ENCODE peak calls at places on chromosomes 16 and 17, in four cellular contexts. M, E, O and Q are unnamed samples.

GRCh38 chr16:85735225-85735722 is 15.6 kb downstream of the C16orf74 start:
- DNase-seq in O (no peak), M (no peak), E (peak; percentile 71), Q (no peak)

GRCh38 chr17:74165811-74166365 is 37.6 kb upstream of the RPL38 start:
- DNase-seq in O (no peak), E (no peak), M (no peak), Q (no peak)

GRCh38 chr17:55023626-55024025 is 55.1 kb downstream of the STXBP4 start:
- DNase-seq in E (no peak), O (no peak), M (no peak), Q (no peak)

GRCh38 chr17:57672205-57672632 is 72.9 kb downstream of the CCDC182 start:
- DNase-seq in M (no peak), O (peak; percentile 66), E (no peak), Q (no peak)

GRCh38 chr17:27419156-27419555 is 37.1 kb upstream of the KSR1 start:
- DNase-seq in O (no peak), M (no peak), E (peak; percentile 37), Q (no peak)

GRCh38 chr17:36687736-36688135 is 86.4 kb downstream of the MRM1 start:
- DNase-seq in M (no peak), E (no peak), O (no peak), Q (no peak)

GRCh38 chr17:74738051-74738996 is 1.3 kb downstream of the RAB37 start:
- DNase-seq in E (peak; percentile 89), M (no peak), O (no peak), Q (peak; percentile 13)

GRCh38 chr17:65362826-65363225 is 198.6 kb downstream of the AXIN2 start:
- DNase-seq in E (no peak), O (peak; percentile 3), M (no peak), Q (no peak)

GRCh38 chr16:65576631-65577030 is 454.8 kb upstream of the CDH11 start:
- DNase-seq in O (no peak), M (no peak), E (no peak), Q (no peak)

GRCh38 chr16:59154295-59154694 is 420.2 kb upstream of the GOT2 start:
- DNase-seq in E (no peak), O (no peak), M (no peak), Q (no peak)

GRCh38 chr17:16973760-16974540 is 2.0 kb upstream of the TNFRSF13B start:
- DNase-seq in O (no peak), M (no peak), E (no peak), Q (no peak)

GRCh38 chr17:32783602-32784001 is 93.3 kb downstream of the MYO1D start:
- DNase-seq in M (peak; percentile 27), O (peak; percentile 76), E (no peak), Q (peak; percentile 29)

GRCh38 chr16:80463303-80463702 is 77.5 kb upstream of the DYNLRB2 start:
- DNase-seq in O (no peak), M (no peak), E (no peak), Q (no peak)

GRCh38 chr17:4968166-4968915 is 724 bp upstream of the SPAG7 start:
- DNase-seq in M (no peak), E (peak; percentile 78), O (no peak), Q (peak; percentile 45)

GRCh38 chr17:41595585-41595984 is 8.9 kb upstream of the KRT14 start:
- DNase-seq in O (no peak), M (no peak), E (no peak), Q (no peak)

GRCh38 chr17:29163563-29163962 is 16.6 kb downstream of the MYO18A start:
- DNase-seq in O (no peak), M (no peak), E (no peak), Q (no peak)

GRCh38 chr16:29852654-29853053 is 10.4 kb downstream of the CDIPT start:
- DNase-seq in M (no peak), E (no peak), O (peak; percentile 91), Q (no peak)

GRCh38 chr17:79874329-79874981 is 35.2 kb upstream of the CBX4 start:
- DNase-seq in M (no peak), O (peak; percentile 26), E (no peak), Q (no peak)

GRCh38 chr16:54284319-54284930 is 2.2 kb downstream of the IRX3 start:
- DNase-seq in E (peak; percentile 54), M (no peak), O (no peak), Q (no peak)

GRCh38 chr16:4309102-4309832 is 6.6 kb upstream of the GLIS2 start:
- DNase-seq in E (no peak), O (no peak), M (no peak), Q (no peak)

GRCh38 chr17:29151567-29151966 is 28.6 kb downstream of the MYO18A start:
- DNase-seq in E (no peak), M (no peak), O (no peak), Q (no peak)

GRCh38 chr16:28003021-28003865 is 60.3 kb downstream of the GSG1L start:
- DNase-seq in O (no peak), E (no peak), M (no peak), Q (no peak)

GRCh38 chr16:89958068-89958467 is 9.5 kb downstream of the DEF8 start:
- DNase-seq in E (no peak), O (peak; percentile 39), M (no peak), Q (no peak)

GRCh38 chr17:41060052-41060604 is at the start of gene KRTAP2-3:
- DNase-seq in E (no peak), O (peak; percentile 92), M (peak; percentile 87), Q (no peak)

GRCh38 chr16:74034862-74035261 is 261.8 kb upstream of the PSMD7 start:
- DNase-seq in E (no peak), O (peak; percentile 18), M (no peak), Q (no peak)

GRCh38 chr17:2853111-2853721 is 57.0 kb downstream of the RAP1GAP2 start:
- DNase-seq in M (no peak), O (peak; percentile 43), E (peak; percentile 77), Q (peak; percentile 51)

GRCh38 chr16:85350973-85351372 is 238.7 kb upstream of the CIBAR2 start:
- DNase-seq in E (no peak), O (peak; percentile 83), M (peak; percentile 92), Q (peak; percentile 84)

GRCh38 chr17:29368926-29369325 is 21.2 kb upstream of the TAOK1 start:
- DNase-seq in E (no peak), O (no peak), M (no peak), Q (no peak)

GRCh38 chr16:17328971-17329370 is 141.8 kb downstream of the XYLT1 start:
- DNase-seq in E (no peak), O (peak; percentile 75), M (no peak), Q (no peak)

GRCh38 chr17:43572368-43572980 is 26.3 kb upstream of the ETV4 start:
- DNase-seq in E (no peak), M (no peak), O (no peak), Q (no peak)

GRCh38 chr17:30323895-30324319 is 9.9 kb downstream of the TMIGD1 start:
- DNase-seq in O (peak; percentile 56), E (peak; percentile 73), M (no peak), Q (no peak)

GRCh38 chr16:55471448-55472097 is 7.4 kb upstream of the MMP2 start:
- DNase-seq in M (peak; percentile 51), O (peak; percentile 90), E (no peak), Q (no peak)

GRCh38 chr17:46013502-46014165 is 14.6 kb downstream of the STH start:
- DNase-seq in E (no peak), O (peak; percentile 57), M (peak; percentile 27), Q (no peak)

GRCh38 chr17:10616502-10617119 is 40.5 kb downstream of the MYH3 start:
- DNase-seq in E (peak; percentile 90), O (peak; percentile 79), M (peak; percentile 33), Q (peak; percentile 39)

GRCh38 chr17:4806420-4806769 is 557 bp upstream of the PLD2 start:
- DNase-seq in M (no peak), O (no peak), E (no peak), Q (no peak)

GRCh38 chr16:2275476-2276450 is 7.8 kb upstream of the RNPS1 start:
- DNase-seq in O (no peak), E (no peak), M (no peak), Q (no peak)

GRCh38 chr17:3821101-3821500 is 20.1 kb upstream of the ITGAE start:
- DNase-seq in M (no peak), E (no peak), O (no peak), Q (no peak)

GRCh38 chr16:47731252-47731651 is 270.1 kb downstream of the PHKB start:
- DNase-seq in E (no peak), M (peak; percentile 97), O (peak; percentile 99), Q (no peak)

GRCh38 chr16:724188-725040 is 1.8 kb downstream of the CCDC78 start:
- DNase-seq in E (no peak), O (no peak), M (no peak), Q (no peak)